ENCODE peak calls at places on chromosome 2, in four cellular contexts. Y is tibial artery, U is pancreas, K is OCI-LY7. G is an unnamed sample.

GRCh38 chr2:31297751-31298150 is 63.8 kb downstream of the EHD3 start:
- DNase-seq in Y (no peak), U (no peak), K (peak), G (no peak)

GRCh38 chr2:232876071-232876977 is 6.3 kb downstream of the SNORC start:
- DNase-seq in Y (no peak), U (no peak), K (peak), G (no peak)

GRCh38 chr2:238655974-238656722 is 191.7 kb upstream of the TWIST2 start:
- DNase-seq in Y (no peak), U (no peak), K (no peak), G (no peak)

GRCh38 chr2:51795248-51795888 is 763.4 kb upstream of the NRXN1 start:
- DNase-seq in Y (no peak), U (no peak), K (peak), G (no peak)

GRCh38 chr2:58497189-58497588 is 256.1 kb upstream of the FANCL start:
- DNase-seq in Y (no peak), U (no peak), K (no peak), G (no peak)

GRCh38 chr2:64838817-64839216 is 150.4 kb upstream of the SLC1A4 start:
- DNase-seq in Y (no peak), U (no peak), K (no peak), G (no peak)

GRCh38 chr2:213251618-213252017 is 32.6 kb upstream of the SPAG16 start:
- DNase-seq in Y (no peak), U (no peak), K (peak), G (no peak)

GRCh38 chr2:88220733-88221132 is 50.6 kb downstream of the THNSL2 start:
- DNase-seq in Y (no peak), U (no peak), K (peak), G (no peak)

GRCh38 chr2:217713395-217714267 is 289.2 kb downstream of the TNS1 start:
- DNase-seq in Y (peak), U (peak), K (peak), G (peak)

GRCh38 chr2:187799601-187800000 is 245.4 kb upstream of the TFPI start:
- DNase-seq in Y (no peak), U (no peak), K (no peak), G (no peak)

GRCh38 chr2:236167297-236168109 is 683 bp downstream of the GBX2 start:
- DNase-seq in Y (no peak), U (no peak), K (no peak), G (no peak)

GRCh38 chr2:205774028-205774427 is 91.7 kb downstream of the NRP2 start:
- DNase-seq in Y (no peak), U (no peak), K (no peak), G (no peak)

GRCh38 chr2:159933727-159934049 is 128.7 kb downstream of the PLA2R1 start:
- DNase-seq in Y (no peak), U (no peak), K (peak), G (no peak)

GRCh38 chr2:68807821-68808266 is 63.4 kb downstream of the BMP10 start:
- DNase-seq in Y (peak), U (no peak), K (no peak), G (peak)

GRCh38 chr2:134208825-134209224 is 45.0 kb upstream of the MGAT5 start:
- DNase-seq in Y (no peak), U (no peak), K (peak), G (no peak)

GRCh38 chr2:143183804-143184463 is 54.7 kb downstream of the ARHGAP15 start:
- DNase-seq in Y (no peak), U (no peak), K (no peak), G (no peak)

GRCh38 chr2:197079832-197080555 is 153.5 kb upstream of the PGAP1 start:
- DNase-seq in Y (no peak), U (no peak), K (no peak), G (peak)

GRCh38 chr2:85744771-85745601 is 8.8 kb upstream of the ATOH8 start:
- DNase-seq in Y (peak), U (no peak), K (no peak), G (peak)

GRCh38 chr2:217794133-217794986 is 208.4 kb downstream of the TNS1 start:
- DNase-seq in Y (no peak), U (peak), K (no peak), G (no peak)

GRCh38 chr2:18253686-18254197 is 306.7 kb downstream of the RDH14 start:
- DNase-seq in Y (no peak), U (no peak), K (no peak), G (no peak)

GRCh38 chr2:119219873-119220272 is 3.8 kb upstream of the STEAP3 start:
- DNase-seq in Y (no peak), U (no peak), K (no peak), G (no peak)

GRCh38 chr2:119221609-119222008 is 2.0 kb upstream of the STEAP3 start:
- DNase-seq in Y (no peak), U (no peak), K (no peak), G (no peak)

GRCh38 chr2:119220720-119221301 is 2.8 kb upstream of the STEAP3 start:
- DNase-seq in Y (no peak), U (no peak), K (no peak), G (no peak)

GRCh38 chr2:119216994-119217393 is 6.6 kb upstream of the STEAP3 start:
- DNase-seq in Y (no peak), U (peak), K (no peak), G (no peak)

GRCh38 chr2:119218478-119219064 is 5.1 kb upstream of the STEAP3 start:
- DNase-seq in Y (no peak), U (peak), K (peak), G (no peak)
- TF ChIP-seq CTCF in Y (peak), U (no peak), K (peak), G (no peak)

GRCh38 chr2:241506793-241507429 is 1.5 kb downstream of the STK25 start:
- DNase-seq in Y (no peak), U (peak), K (no peak), G (no peak)
- H3K4me3 ChIP-seq in Y (peak), U (peak), K (peak), G (peak)

DNA sequence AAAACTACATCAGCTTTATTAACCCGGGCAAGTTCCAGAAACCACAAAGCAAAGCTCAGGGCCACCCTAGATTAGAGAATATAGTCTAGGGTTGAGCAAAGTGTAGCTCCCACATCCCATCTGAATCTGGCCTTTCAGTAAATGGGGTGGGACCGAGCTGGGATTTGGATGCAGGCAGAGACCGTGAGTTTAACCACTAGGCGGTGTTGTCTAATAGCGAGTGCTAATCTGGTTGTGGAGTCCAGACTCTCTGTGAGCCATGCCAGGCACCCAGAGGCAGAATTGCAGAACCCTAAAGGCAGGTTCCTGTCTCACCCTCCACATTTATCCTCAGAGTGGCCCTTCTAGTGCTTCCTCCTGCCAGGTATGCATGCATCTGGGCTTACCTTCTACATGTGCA is 435.9 kb downstream of the TSN start:
- DNase-seq in Y (no peak), U (peak), K (peak), G (no peak)
- TF ChIP-seq CTCF in Y (no peak), U (no peak), K (peak), G (no peak)

DNA sequence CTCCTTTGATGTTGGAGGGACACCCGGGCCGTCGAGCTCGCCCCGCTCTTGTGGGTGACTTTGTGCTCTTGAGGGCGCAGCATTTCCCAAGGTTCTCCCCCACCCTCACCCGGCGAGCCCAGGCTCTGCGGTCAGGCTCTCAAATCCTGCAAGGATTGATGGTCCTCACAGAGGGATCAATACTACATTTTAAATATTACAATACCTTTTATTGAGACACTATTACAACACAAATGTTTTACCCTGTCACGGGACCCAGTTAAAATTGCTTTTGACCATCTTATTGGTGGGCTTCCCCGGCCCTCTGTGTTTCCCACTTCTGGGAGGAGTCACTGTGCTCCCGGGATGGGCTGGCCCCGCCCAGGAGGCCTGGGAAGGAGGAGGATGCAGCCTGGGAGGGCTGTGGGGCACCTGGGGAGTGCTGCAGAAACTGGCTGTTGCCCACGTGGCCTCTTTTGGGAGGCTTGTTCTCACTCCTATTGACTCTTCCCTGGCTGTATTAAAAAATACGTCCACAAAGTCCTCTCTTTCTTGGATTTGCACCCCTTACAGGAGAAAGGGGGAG is 222.7 kb downstream of the INSIG2 start:
- DNase-seq in Y (no peak), U (no peak), K (no peak), G (no peak)
- H3K4me3 ChIP-seq in Y (no peak), U (peak), K (no peak), G (peak)

DNA sequence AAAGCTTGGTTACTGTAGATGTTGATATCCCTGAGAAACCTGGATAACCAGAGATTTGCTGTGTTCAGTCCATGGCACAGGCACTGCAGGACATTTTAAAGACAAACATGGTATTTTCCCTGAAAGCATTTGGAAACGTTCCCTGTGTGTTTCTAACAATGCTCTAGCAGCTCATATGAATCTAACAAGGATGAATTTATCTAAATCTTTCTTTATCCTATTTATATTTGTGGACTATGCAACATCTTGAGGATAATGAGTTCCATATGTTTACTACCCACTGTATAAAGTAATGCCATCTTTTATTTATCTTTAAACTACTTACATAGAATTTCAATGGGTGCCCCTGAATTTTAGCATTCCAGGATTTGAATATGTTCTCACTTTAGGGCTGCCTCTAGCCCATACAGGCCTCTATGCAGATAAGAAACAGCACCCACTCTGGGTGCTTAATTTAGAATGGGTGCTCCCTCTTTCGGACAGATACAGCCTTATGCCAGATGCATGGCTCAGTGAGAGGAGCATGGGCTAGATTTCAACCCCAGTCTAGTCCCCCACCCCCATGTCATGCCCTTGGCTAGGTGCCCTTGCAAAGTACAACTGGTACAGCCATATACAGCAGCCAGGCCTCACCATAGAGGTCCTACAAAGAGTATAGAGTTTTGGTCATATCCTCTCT is 50.6 kb upstream of the NEMP2 start:
- DNase-seq in Y (no peak), U (no peak), K (no peak), G (no peak)
- TF ChIP-seq CTCF in Y (no peak), U (no peak), K (no peak), G (no peak)

DNA sequence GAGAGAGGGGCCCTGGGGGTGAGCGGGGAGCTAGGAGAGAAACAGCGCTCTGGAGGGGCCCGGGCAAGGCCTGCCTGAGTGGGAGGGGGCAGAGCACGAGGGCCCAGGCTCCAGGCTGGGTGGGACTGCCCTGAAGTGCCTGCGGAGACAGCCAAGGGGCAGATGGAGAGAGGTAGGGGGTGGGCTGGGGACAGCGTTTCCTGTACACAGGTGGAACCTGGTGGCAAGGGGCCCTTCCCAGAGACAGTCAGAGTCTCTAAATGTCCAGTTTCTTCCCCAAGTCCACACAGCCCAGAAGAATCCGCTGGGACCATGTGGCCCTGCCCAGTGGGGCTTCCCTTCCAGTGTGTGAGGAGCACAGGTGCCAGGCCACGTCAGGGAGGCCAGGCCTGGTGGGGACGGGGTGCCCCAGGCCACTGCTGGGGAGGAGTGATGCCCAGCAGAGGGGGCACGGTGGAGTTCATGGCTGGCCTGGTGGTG is 1.7 kb upstream of the GPR35 start:
- DNase-seq in Y (peak), U (no peak), K (no peak), G (no peak)
- H3K4me3 ChIP-seq in Y (no peak), U (no peak), K (no peak), G (no peak)